ENCODE peak calls at places on chromosomes 3 and 15, in seven cellular contexts. D is tibial artery, B is GM06990, T is IMR-90, R is BJ, V is brain microvascular endothelial cell, K is neural crest cell. G is an unnamed sample.

GRCh38 chr15:99755692-99756409 is 22.6 kb upstream of the LYSMD4 start:
- DNase-seq in B (peak; percentile 43), T (peak; percentile 67), V (peak; percentile 37), D (no peak), R (no peak), K (peak; percentile 24), G (peak; percentile 23)

GRCh38 chr15:33963831-33964664 is 4.2 kb upstream of the CHRM5 start:
- DNase-seq in R (no peak), T (peak; percentile 37), D (no peak), V (no peak), K (no peak), B (no peak), G (peak; percentile 2)

GRCh38 chr3:19769694-19770093 is 164.3 kb downstream of the EFHB start:
- DNase-seq in D (no peak), V (no peak), K (no peak), R (no peak), T (no peak), B (no peak), G (no peak)

GRCh38 chr15:52787123-52787503 is 3.0 kb downstream of the ONECUT1 start:
- DNase-seq in K (no peak), V (no peak), R (no peak), B (no peak), T (no peak), D (no peak), G (no peak)

GRCh38 chr3:194879991-194880939 is 194.6 kb downstream of the FAM43A start:
- DNase-seq in K (no peak), B (no peak), D (peak; percentile 80), T (peak; percentile 47), V (no peak), R (no peak), G (no peak)

GRCh38 chr15:98123834-98124233 is 163.3 kb downstream of the ARRDC4 start:
- DNase-seq in D (no peak), R (no peak), K (no peak), V (no peak), T (no peak), B (no peak), G (no peak)

GRCh38 chr3:183526838-183527420 is 28.6 kb downstream of the KLHL6 start:
- DNase-seq in K (no peak), B (peak; percentile 69), V (no peak), R (no peak), D (no peak), T (no peak), G (no peak)

GRCh38 chr15:58864602-58865419 is 68.7 kb downstream of the SLTM start:
- DNase-seq in B (peak; percentile 24), V (no peak), R (no peak), T (no peak), D (no peak), K (no peak), G (no peak)

GRCh38 chr3:80087769-80088168 is 320.0 kb upstream of the ROBO1 start:
- DNase-seq in K (no peak), D (no peak), V (no peak), T (peak; percentile 6), R (no peak), B (no peak), G (no peak)

GRCh38 chr15:94295275-94295674 is 63.9 kb downstream of the MCTP2 start:
- DNase-seq in D (no peak), V (no peak), T (no peak), K (no peak), B (no peak), R (no peak), G (no peak)

GRCh38 chr3:13263770-13264467 is 156.2 kb downstream of the NUP210 start:
- DNase-seq in R (no peak), B (no peak), D (no peak), K (no peak), V (no peak), T (no peak), G (no peak)

GRCh38 chr3:140360332-140360731 is 317.5 kb upstream of the TRIM42 start:
- DNase-seq in D (no peak), B (no peak), K (no peak), T (no peak), V (no peak), R (no peak), G (no peak)
- TF ChIP-seq CTCF in D (no peak), B (peak; percentile 25), K (no peak), T (no peak), V (peak; percentile 3), R (no peak), G (no peak)

GRCh38 chr3:30934208-30934550 is 39.7 kb upstream of the GADL1 start:
- DNase-seq in R (peak; percentile 8), T (peak; percentile 37), K (no peak), D (no peak), B (no peak), V (peak; percentile 49), G (peak; percentile 15)
- TF ChIP-seq CTCF in R (peak; percentile 66), T (peak; percentile 41), K (peak; percentile 68), D (peak; percentile 56), B (peak; percentile 27), V (peak; percentile 75), G (peak; percentile 62)

GRCh38 chr3:161166051-161166450 is 55.1 kb upstream of the NMD3 start:
- DNase-seq in D (no peak), V (no peak), K (no peak), T (no peak), B (no peak), R (no peak), G (no peak)

GRCh38 chr3:161175506-161175905 is 45.6 kb upstream of the NMD3 start:
- DNase-seq in D (no peak), R (no peak), T (no peak), V (no peak), B (no peak), K (no peak), G (no peak)

GRCh38 chr3:161171113-161171512 is 50.0 kb upstream of the NMD3 start:
- DNase-seq in D (peak; percentile 73), T (peak; percentile 72), B (no peak), V (peak; percentile 94), K (no peak), R (peak; percentile 38), G (peak; percentile 48)

GRCh38 chr3:161171639-161172552 is 49.2 kb upstream of the NMD3 start:
- DNase-seq in D (no peak), R (no peak), V (no peak), B (no peak), K (no peak), T (no peak), G (no peak)
- TF ChIP-seq CTCF in D (no peak), R (peak; percentile 30), V (peak; percentile 45), B (peak; percentile 3), K (peak; percentile 36), T (no peak), G (peak; percentile 26)

DNA sequence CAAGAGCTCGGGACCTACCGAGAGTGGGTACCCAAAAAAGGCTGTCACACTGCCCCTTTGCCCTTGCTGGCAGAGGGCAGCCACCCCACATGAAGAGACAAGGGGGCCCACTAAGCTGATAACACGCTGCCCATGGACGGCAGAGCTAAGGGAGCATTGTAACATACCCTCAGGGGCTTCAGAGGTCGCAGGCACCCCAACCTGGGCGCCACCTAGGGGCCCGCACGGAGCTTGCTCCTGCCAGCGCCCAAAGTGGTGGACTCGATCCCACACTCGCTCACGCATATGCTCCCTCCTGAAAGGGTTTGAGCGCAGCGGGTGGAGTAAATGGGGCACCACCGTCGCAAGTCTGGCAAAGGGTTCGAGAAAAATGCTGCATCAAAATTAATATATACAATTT is 975.4 kb downstream of the ZPLD1 start:
- DNase-seq in B (no peak), K (no peak), R (no peak), T (no peak), V (no peak), D (no peak), G (no peak)
- TF ChIP-seq CTCF in B (peak; percentile 35), K (peak; percentile 30), R (no peak), T (no peak), V (peak; percentile 21), D (no peak), G (no peak)

DNA sequence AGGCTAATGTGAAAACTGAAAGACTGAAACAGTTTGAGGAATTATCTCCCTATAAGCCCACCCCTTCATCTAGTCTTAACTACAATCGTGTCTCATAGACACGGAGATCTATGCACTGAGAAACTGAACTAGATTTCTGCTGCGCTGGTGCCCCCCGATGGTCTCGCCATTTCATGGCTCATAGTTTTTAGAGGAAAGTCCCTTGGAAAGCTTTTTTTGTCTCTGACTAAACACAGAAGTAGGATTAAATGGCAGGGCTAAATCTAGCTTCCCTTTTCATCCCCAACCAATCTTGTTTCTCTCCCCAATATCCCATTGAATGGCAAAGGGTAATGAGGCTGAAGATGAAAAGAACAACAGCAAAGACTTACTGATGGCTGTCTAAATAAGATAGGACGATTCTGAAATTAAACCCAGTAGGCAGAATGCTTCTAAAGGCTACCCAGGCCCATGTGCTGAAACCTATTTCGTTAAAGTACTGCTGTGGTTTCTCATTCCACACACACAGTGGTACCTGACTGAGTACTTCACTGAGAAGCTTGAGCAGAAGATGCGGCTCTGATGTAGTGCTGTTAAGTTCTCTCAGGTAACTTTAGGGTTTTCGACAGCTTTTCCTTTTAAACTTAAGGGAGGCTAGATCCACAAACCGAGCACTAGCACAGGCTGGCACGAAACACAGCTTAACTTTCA is 142.7 kb downstream of the GADL1 start:
- DNase-seq in B (no peak), R (no peak), V (peak; percentile 55), K (peak; percentile 48), T (peak; percentile 62), D (no peak), G (peak; percentile 15)
- TF ChIP-seq CTCF in B (peak; percentile 24), R (peak; percentile 49), V (peak; percentile 73), K (peak; percentile 53), T (peak; percentile 65), D (peak; percentile 33), G (peak; percentile 39)

DNA sequence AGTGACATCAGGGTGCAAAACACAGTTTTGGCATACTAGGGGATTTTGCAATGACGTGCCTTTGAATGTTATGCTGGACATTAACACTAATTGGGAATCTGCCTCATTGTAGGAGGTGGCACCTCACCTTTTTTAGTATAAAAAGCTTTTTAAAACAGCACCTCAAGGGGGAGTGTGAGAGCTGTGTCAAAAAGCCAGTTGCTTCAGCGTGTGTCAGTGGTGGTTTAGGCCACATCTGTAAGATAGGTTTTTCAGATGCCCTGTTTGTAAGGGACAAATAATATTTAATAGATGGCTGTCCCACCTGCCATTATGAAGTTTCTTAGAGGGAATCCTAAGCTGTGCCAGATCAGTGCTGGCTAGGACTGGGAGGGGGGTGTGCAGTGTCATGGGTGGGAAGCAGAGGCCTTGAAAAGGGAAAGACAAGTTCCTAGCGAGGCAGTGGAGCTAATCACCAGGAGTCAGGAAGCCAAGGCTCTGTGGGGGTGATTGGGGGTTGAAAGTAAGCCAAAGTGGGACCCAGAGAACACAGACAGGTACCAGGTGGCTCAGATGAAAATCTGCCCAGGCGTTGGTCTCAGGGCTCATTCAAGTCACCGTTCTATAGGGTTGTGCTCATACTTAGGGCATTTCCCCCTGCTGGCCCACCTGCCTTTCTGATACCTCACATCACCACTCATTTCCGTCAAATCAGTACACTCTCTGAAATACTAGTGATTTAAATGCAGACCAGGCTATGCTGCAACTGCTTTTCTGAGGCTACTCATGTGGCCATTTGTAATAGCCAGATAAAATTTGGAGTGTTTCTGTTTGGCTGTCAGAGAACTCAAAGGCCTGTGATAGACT is 120.5 kb downstream of the BBX start:
- DNase-seq in V (no peak), R (no peak), B (no peak), K (no peak), T (no peak), D (no peak), G (no peak)
- TF ChIP-seq CTCF in V (peak; percentile 50), R (peak; percentile 16), B (peak; percentile 38), K (peak; percentile 20), T (peak; percentile 20), D (no peak), G (no peak)

GRCh38 chr3:48439820-48440589 is at the start of the genes CCDC51 and TMA7:
- DNase-seq in B (peak; percentile 94), D (peak; percentile 99), V (peak; percentile 96), R (peak; percentile 77), T (peak; percentile 93), K (peak; percentile 91), G (peak; percentile 85)
- TF ChIP-seq CTCF in B (no peak), D (no peak), V (no peak), R (no peak), T (no peak), K (no peak), G (no peak)